ENCODE peak calls at places on chromosomes 7 and 10, in six cellular contexts. One of them, this sample, is unnamed.

GRCh38 chr10:119087271-119087897 is 6.8 kb upstream of the EIF3A start:
- DNase-seq in HCT116: no peak
- DNase-seq in HepG2: no peak
- DNase-seq in Panc1: no peak
- DNase-seq in A549: no peak
- DNase-seq in K562: no peak
- DNase-seq in this sample: no peak

GRCh38 chr10:91798736-91799579 is 732 bp downstream of the TNKS2 start:
- DNase-seq in HCT116: peak
- DNase-seq in HepG2: peak
- DNase-seq in Panc1: no peak
- DNase-seq in A549: peak
- DNase-seq in K562: no peak
- DNase-seq in this sample: peak

GRCh38 chr10:43863859-43864591 is 215.3 kb upstream of the ZNF32 start:
- DNase-seq in HCT116: no peak
- DNase-seq in HepG2: peak
- DNase-seq in Panc1: no peak
- DNase-seq in A549: no peak
- DNase-seq in K562: no peak
- DNase-seq in this sample: no peak

GRCh38 chr7:143401265-143401664 is 7.4 kb downstream of the EPHA1 start:
- DNase-seq in HCT116: no peak
- DNase-seq in HepG2: no peak
- DNase-seq in Panc1: no peak
- DNase-seq in A549: no peak
- DNase-seq in K562: no peak
- DNase-seq in this sample: no peak

GRCh38 chr7:82444220-82445049 is 858 bp upstream of the CACNA2D1 start:
- DNase-seq in HCT116: no peak
- DNase-seq in HepG2: no peak
- DNase-seq in Panc1: peak
- DNase-seq in A549: peak
- DNase-seq in K562: no peak
- DNase-seq in this sample: peak

GRCh38 chr7:142587578-142588191 is 161.6 kb upstream of the PRSS1 start:
- DNase-seq in HCT116: peak
- DNase-seq in HepG2: peak
- DNase-seq in Panc1: no peak
- DNase-seq in A549: peak
- DNase-seq in K562: peak
- DNase-seq in this sample: peak

GRCh38 chr7:14766747-14767146 is 135.8 kb downstream of the DGKB start:
- DNase-seq in HCT116: no peak
- DNase-seq in HepG2: no peak
- DNase-seq in Panc1: no peak
- DNase-seq in A549: no peak
- DNase-seq in K562: no peak
- DNase-seq in this sample: no peak

GRCh38 chr7:55533050-55533728 is 39.1 kb downstream of the VOPP1 start:
- DNase-seq in HCT116: no peak
- DNase-seq in HepG2: no peak
- DNase-seq in Panc1: no peak
- DNase-seq in A549: no peak
- DNase-seq in K562: no peak
- DNase-seq in this sample: no peak

GRCh38 chr10:35643976-35644799 is 2.1 kb upstream of the FZD8 start:
- DNase-seq in HCT116: no peak
- DNase-seq in HepG2: no peak
- DNase-seq in Panc1: no peak
- DNase-seq in A549: no peak
- DNase-seq in K562: no peak
- DNase-seq in this sample: peak

GRCh38 chr7:43077732-43078391 is 34.6 kb upstream of the HECW1 start:
- DNase-seq in HCT116: peak
- DNase-seq in HepG2: peak
- DNase-seq in Panc1: no peak
- DNase-seq in A549: no peak
- DNase-seq in K562: peak
- DNase-seq in this sample: peak

GRCh38 chr7:3493499-3493898 is 192.4 kb downstream of the SDK1 start:
- DNase-seq in HCT116: no peak
- DNase-seq in HepG2: peak
- DNase-seq in Panc1: peak
- DNase-seq in A549: no peak
- DNase-seq in K562: no peak
- DNase-seq in this sample: peak

GRCh38 chr7:88167223-88167622 is 52.6 kb downstream of the SRI start:
- DNase-seq in HCT116: no peak
- DNase-seq in HepG2: no peak
- DNase-seq in Panc1: no peak
- DNase-seq in A549: no peak
- DNase-seq in K562: no peak
- DNase-seq in this sample: no peak

GRCh38 chr10:46514431-46514861 is 42.0 kb downstream of the GPRIN2 start:
- DNase-seq in HCT116: no peak
- DNase-seq in HepG2: no peak
- DNase-seq in Panc1: no peak
- DNase-seq in A549: no peak
- DNase-seq in K562: no peak
- DNase-seq in this sample: no peak

GRCh38 chr10:47286116-47286505 is 13.9 kb upstream of the GDF10 start:
- DNase-seq in HCT116: no peak
- DNase-seq in HepG2: no peak
- DNase-seq in Panc1: no peak
- DNase-seq in A549: no peak
- DNase-seq in K562: no peak
- DNase-seq in this sample: no peak

GRCh38 chr7:131649879-131650278 is 93.5 kb upstream of the PODXL start:
- DNase-seq in HCT116: no peak
- DNase-seq in HepG2: no peak
- DNase-seq in Panc1: no peak
- DNase-seq in A549: no peak
- DNase-seq in K562: no peak
- DNase-seq in this sample: no peak
- TF ChIP-seq REST in HCT116: no peak
- TF ChIP-seq REST in HepG2: no peak
- TF ChIP-seq REST in Panc1: no peak
- TF ChIP-seq REST in A549: no peak
- TF ChIP-seq REST in K562: no peak
- TF ChIP-seq REST in this sample: no peak

GRCh38 chr10:78013564-78013963 is 15.8 kb downstream of the POLR3A start:
- DNase-seq in HCT116: no peak
- DNase-seq in HepG2: no peak
- DNase-seq in Panc1: no peak
- DNase-seq in A549: no peak
- DNase-seq in K562: no peak
- DNase-seq in this sample: no peak
- TF ChIP-seq REST in HCT116: no peak
- TF ChIP-seq REST in HepG2: no peak
- TF ChIP-seq REST in Panc1: no peak
- TF ChIP-seq REST in A549: no peak
- TF ChIP-seq REST in K562: no peak
- TF ChIP-seq REST in this sample: no peak

GRCh38 chr7:84231157-84231556 is 36.6 kb upstream of the SEMA3A start:
- DNase-seq in HCT116: no peak
- DNase-seq in HepG2: no peak
- DNase-seq in Panc1: no peak
- DNase-seq in A549: no peak
- DNase-seq in K562: no peak
- DNase-seq in this sample: no peak
- TF ChIP-seq REST in HCT116: no peak
- TF ChIP-seq REST in HepG2: no peak
- TF ChIP-seq REST in Panc1: no peak
- TF ChIP-seq REST in A549: no peak
- TF ChIP-seq REST in K562: no peak
- TF ChIP-seq REST in this sample: no peak

GRCh38 chr7:50209461-50210161 is 94.9 kb upstream of the IKZF1 start:
- DNase-seq in HCT116: no peak
- DNase-seq in HepG2: no peak
- DNase-seq in Panc1: no peak
- DNase-seq in A549: no peak
- DNase-seq in K562: no peak
- DNase-seq in this sample: no peak
- TF ChIP-seq REST in HCT116: no peak
- TF ChIP-seq REST in HepG2: no peak
- TF ChIP-seq REST in Panc1: no peak
- TF ChIP-seq REST in A549: no peak
- TF ChIP-seq REST in K562: no peak
- TF ChIP-seq REST in this sample: no peak

GRCh38 chr10:50224330-50224952 is 26.9 kb downstream of the ASAH2 start:
- DNase-seq in HCT116: peak
- DNase-seq in HepG2: peak
- DNase-seq in Panc1: peak
- DNase-seq in A549: peak
- DNase-seq in K562: no peak
- DNase-seq in this sample: peak
- TF ChIP-seq REST in HCT116: no peak
- TF ChIP-seq REST in HepG2: no peak
- TF ChIP-seq REST in Panc1: no peak
- TF ChIP-seq REST in A549: no peak
- TF ChIP-seq REST in K562: no peak
- TF ChIP-seq REST in this sample: no peak

DNA sequence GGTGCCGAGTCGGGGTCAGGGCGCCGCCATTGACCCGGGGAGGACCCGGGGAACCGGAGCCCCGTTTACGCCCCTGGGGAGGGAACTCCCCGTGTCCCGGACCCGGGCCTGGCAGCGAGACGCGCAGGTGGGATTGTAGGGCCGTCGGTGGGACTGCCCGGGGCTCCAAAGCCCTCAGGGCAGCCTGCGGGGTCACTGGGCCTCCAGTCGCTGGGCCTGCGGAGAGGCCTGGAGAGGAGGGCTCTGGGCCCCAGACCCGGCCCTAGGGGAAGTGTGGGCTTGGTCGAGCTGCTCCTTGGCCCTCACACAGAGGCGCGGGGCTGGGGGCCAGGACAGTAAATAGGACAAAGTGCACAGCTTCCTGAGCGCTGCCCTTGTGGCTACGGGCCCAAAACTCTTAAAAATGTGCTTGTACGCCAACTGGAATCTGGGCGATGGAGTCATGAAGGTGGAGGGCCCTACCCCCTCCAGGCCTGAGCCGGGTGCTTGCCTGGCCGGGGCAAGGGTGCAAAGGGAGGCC is 657 bp downstream of the ECHDC3 start:
- DNase-seq in HCT116: no peak
- DNase-seq in HepG2: no peak
- DNase-seq in Panc1: no peak
- DNase-seq in A549: no peak
- DNase-seq in K562: no peak
- DNase-seq in this sample: peak
- TF ChIP-seq REST in HCT116: no peak
- TF ChIP-seq REST in HepG2: no peak
- TF ChIP-seq REST in Panc1: no peak
- TF ChIP-seq REST in A549: no peak
- TF ChIP-seq REST in K562: no peak
- TF ChIP-seq REST in this sample: no peak

GRCh38 chr7:45923818-45924217 is 2.7 kb upstream of the IGFBP3 start:
- DNase-seq in HCT116: no peak
- DNase-seq in HepG2: no peak
- DNase-seq in Panc1: no peak
- DNase-seq in A549: no peak
- DNase-seq in K562: no peak
- DNase-seq in this sample: no peak

GRCh38 chr7:45923290-45923689 is 2.2 kb upstream of the IGFBP3 start:
- DNase-seq in HCT116: no peak
- DNase-seq in HepG2: peak
- DNase-seq in Panc1: no peak
- DNase-seq in A549: no peak
- DNase-seq in K562: peak
- DNase-seq in this sample: peak

GRCh38 chr7:45921699-45922519 is 837 bp upstream of the IGFBP3 start:
- DNase-seq in HCT116: peak
- DNase-seq in HepG2: peak
- DNase-seq in Panc1: no peak
- DNase-seq in A549: peak
- DNase-seq in K562: peak
- DNase-seq in this sample: peak

GRCh38 chr7:45921381-45921698 is 268 bp upstream of the IGFBP3 start:
- DNase-seq in HCT116: no peak
- DNase-seq in HepG2: no peak
- DNase-seq in Panc1: no peak
- DNase-seq in A549: no peak
- DNase-seq in K562: no peak
- DNase-seq in this sample: no peak

GRCh38 chr7:45922810-45923209 is 1.7 kb upstream of the IGFBP3 start:
- DNase-seq in HCT116: no peak
- DNase-seq in HepG2: no peak
- DNase-seq in Panc1: no peak
- DNase-seq in A549: no peak
- DNase-seq in K562: no peak
- DNase-seq in this sample: no peak
- TF ChIP-seq REST in HCT116: no peak
- TF ChIP-seq REST in HepG2: no peak
- TF ChIP-seq REST in Panc1: no peak
- TF ChIP-seq REST in A549: no peak
- TF ChIP-seq REST in K562: no peak
- TF ChIP-seq REST in this sample: no peak

GRCh38 chr10:132961-133898 is 2.0 kb upstream of the ZMYND11 start:
- DNase-seq in HCT116: no peak
- DNase-seq in HepG2: peak
- DNase-seq in Panc1: no peak
- DNase-seq in A549: no peak
- DNase-seq in K562: no peak
- DNase-seq in this sample: peak
- TF ChIP-seq REST in HCT116: no peak
- TF ChIP-seq REST in HepG2: no peak
- TF ChIP-seq REST in Panc1: no peak
- TF ChIP-seq REST in A549: no peak
- TF ChIP-seq REST in K562: no peak
- TF ChIP-seq REST in this sample: no peak

DNA sequence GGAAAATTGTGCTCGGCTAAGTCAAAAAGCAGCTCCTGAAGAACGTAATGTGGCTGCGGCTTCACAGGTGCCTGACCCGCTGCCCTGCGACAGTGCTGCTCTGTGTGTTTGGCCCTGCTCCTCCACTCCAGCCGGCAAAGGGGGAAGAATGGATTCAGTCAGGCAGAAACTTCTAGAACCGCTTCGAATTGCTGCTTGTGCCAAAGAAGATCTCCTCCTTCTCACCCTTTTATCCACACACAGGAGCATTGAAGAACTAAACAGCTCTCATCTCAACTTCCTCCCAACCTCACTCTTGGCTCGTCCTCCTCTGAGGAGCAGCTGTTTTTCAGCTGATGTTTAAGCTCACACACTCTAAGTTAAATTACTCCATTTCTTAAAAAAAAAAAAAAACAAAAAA is 651.4 kb downstream of the INHBA start:
- DNase-seq in HCT116: no peak
- DNase-seq in HepG2: no peak
- DNase-seq in Panc1: no peak
- DNase-seq in A549: no peak
- DNase-seq in K562: no peak
- DNase-seq in this sample: no peak
- TF ChIP-seq REST in HCT116: no peak
- TF ChIP-seq REST in HepG2: no peak
- TF ChIP-seq REST in Panc1: no peak
- TF ChIP-seq REST in A549: no peak
- TF ChIP-seq REST in K562: no peak
- TF ChIP-seq REST in this sample: no peak